ENCODE peak calls at places on chromosomes 3 and 15, in five cellular contexts. V is NB4, H is sigmoid colon, B is IMR-90, I is psoas muscle. L is an unnamed sample.

GRCh38 chr3:194333212-194333980 is 17.7 kb downstream of the CPN2 start:
- DNase-seq in I (peak), B (peak), V (peak), H (peak), L (peak)

GRCh38 chr3:172312006-172312405 is 136.2 kb downstream of the GHSR start:
- DNase-seq in H (no peak), I (no peak), B (no peak), V (no peak), L (no peak)

GRCh38 chr3:153284282-153284938 is 122.4 kb downstream of the RAP2B start:
- DNase-seq in H (peak), B (peak), V (peak), I (no peak), L (no peak)

GRCh38 chr3:42032693-42033349 is 58.3 kb upstream of the TRAK1 start:
- DNase-seq in H (peak), I (peak), B (peak), V (peak), L (peak)

GRCh38 chr3:195755391-195755790 is 34.6 kb downstream of the MUC20 start:
- DNase-seq in I (no peak), V (no peak), H (no peak), B (no peak), L (no peak)

GRCh38 chr3:43106293-43106628 is 382 bp upstream of the POMGNT2 start:
- DNase-seq in H (no peak), B (no peak), V (no peak), I (no peak), L (no peak)

GRCh38 chr15:67094001-67094826 is 28.8 kb downstream of the SMAD3 start:
- DNase-seq in I (no peak), H (no peak), B (no peak), V (peak), L (no peak)

GRCh38 chr15:53534105-53534839 is 225.2 kb downstream of the WDR72 start:
- DNase-seq in H (no peak), B (no peak), I (no peak), V (no peak), L (no peak)

GRCh38 chr15:25671132-25671531 is 192.0 kb downstream of the ATP10A start:
- DNase-seq in I (peak), B (peak), H (peak), V (no peak), L (peak)

GRCh38 chr15:50257924-50258323 is 7.6 kb downstream of the HDC start:
- DNase-seq in B (peak), V (peak), I (no peak), H (no peak), L (no peak)

GRCh38 chr3:136250862-136251460 is 821 bp downstream of the PCCB start:
- DNase-seq in I (peak), V (peak), B (peak), H (peak), L (peak)

GRCh38 chr3:99962703-99963102 is 145.0 kb downstream of the CMSS1 start:
- DNase-seq in V (no peak), H (no peak), B (peak), I (no peak), L (no peak)

GRCh38 chr3:48467110-48467454 is 20.5 kb downstream of the ATRIP start:
- DNase-seq in B (no peak), H (peak), V (no peak), I (no peak), L (no peak)

GRCh38 chr15:64877435-64877834 is 34.3 kb upstream of the ANKDD1A start:
- DNase-seq in I (peak), B (no peak), V (peak), H (peak), L (no peak)

GRCh38 chr3:126672741-126673140 is 17.8 kb upstream of the TXNRD3 start:
- DNase-seq in I (no peak), V (no peak), H (no peak), B (no peak), L (no peak)

GRCh38 chr3:98734737-98735136 is 28.4 kb upstream of the ST3GAL6 start:
- DNase-seq in V (no peak), H (no peak), B (no peak), I (no peak), L (no peak)

GRCh38 chr3:28286595-28286994 is 45.2 kb downstream of the CMC1 start:
- DNase-seq in V (peak), H (no peak), I (no peak), B (peak), L (no peak)

L was measured in coronary artery.